ENCODE peak calls at places on chromosome 19, in seven cellular contexts. L is left ventricle myocardium inferior, A is pancreas, C is stomach, E is BE2C, W is neural progenitor cell, Z is uterus. T is an unnamed sample.

GRCh38 chr19:17431417-17431816 is 11.6 kb downstream of the MVB12A start:
- DNase-seq in A (no peak), Z (no peak), E (no peak), C (no peak), W (no peak), L (no peak), T (no peak)

GRCh38 chr19:15331419-15332310 is 674 bp downstream of the BRD4 start:
- DNase-seq in Z (peak; percentile 48), E (peak; percentile 62), C (peak; percentile 59), L (peak; percentile 60), A (peak; percentile 81), W (peak; percentile 74), T (peak; percentile 35)

GRCh38 chr19:22622901-22623840 is 11.0 kb upstream of the ZNF492 start:
- DNase-seq in C (no peak), L (no peak), A (no peak), E (no peak), W (no peak), Z (no peak), T (no peak)

GRCh38 chr19:408441-409005 is 424 bp downstream of the C2CD4C start:
- DNase-seq in E (no peak), A (peak; percentile 78), C (no peak), W (no peak), Z (no peak), L (no peak), T (peak; percentile 62)

GRCh38 chr19:12796146-12797071 is 5.1 kb downstream of the JUNB start:
- DNase-seq in A (no peak), W (peak; percentile 93), E (peak; percentile 83), C (peak; percentile 79), Z (peak; percentile 75), L (peak; percentile 59), T (peak; percentile 86)

GRCh38 chr19:14409157-14410053 is 9.7 kb downstream of the DDX39A start:
- DNase-seq in Z (no peak), A (no peak), C (no peak), E (no peak), W (no peak), L (no peak), T (no peak)

GRCh38 chr19:48120505-48120904 is 9.9 kb upstream of the PLA2G4C start:
- DNase-seq in L (no peak), E (no peak), A (no peak), Z (no peak), W (no peak), C (no peak), T (no peak)

GRCh38 chr19:383922-384800 is 24.8 kb downstream of the C2CD4C start:
- DNase-seq in Z (no peak), L (no peak), C (peak; percentile 40), A (no peak), W (peak; percentile 77), E (peak; percentile 69), T (no peak)

GRCh38 chr19:56217039-56217949 is 15.2 kb downstream of the ZSCAN5C start:
- DNase-seq in Z (no peak), L (peak; percentile 15), A (peak; percentile 46), W (peak; percentile 38), C (no peak), E (no peak), T (peak; percentile 23)

GRCh38 chr19:35268546-35269424 is at the start of gene USF2:
- DNase-seq in A (peak; percentile 91), W (peak; percentile 89), L (peak; percentile 78), E (peak; percentile 85), C (peak; percentile 78), Z (peak; percentile 69), T (peak; percentile 69)

GRCh38 chr19:34241513-34242337 is 12.6 kb upstream of the GARRE1 start:
- DNase-seq in W (peak; percentile 78), E (peak; percentile 37), Z (no peak), L (no peak), C (peak; percentile 64), A (peak; percentile 89), T (no peak)

GRCh38 chr19:32459199-32459865 is 53.8 kb downstream of the DPY19L3 start:
- DNase-seq in E (no peak), L (no peak), C (no peak), Z (no peak), W (no peak), A (no peak), T (no peak)

GRCh38 chr19:49920624-49921363 is 8.2 kb upstream of the ATF5 start:
- DNase-seq in W (no peak), E (no peak), C (no peak), L (no peak), A (peak; percentile 40), Z (no peak), T (no peak)

GRCh38 chr19:49925486-49925885 is 3.5 kb upstream of the ATF5 start:
- DNase-seq in E (no peak), L (no peak), C (no peak), A (peak; percentile 4), W (no peak), Z (no peak), T (no peak)

GRCh38 chr19:49924004-49924880 is 4.8 kb upstream of the ATF5 start:
- DNase-seq in A (no peak), E (peak; percentile 40), W (no peak), Z (no peak), L (no peak), C (no peak), T (no peak)

GRCh38 chr19:49921871-49922755 is 6.9 kb upstream of the ATF5 start:
- DNase-seq in Z (no peak), A (peak; percentile 19), L (no peak), C (no peak), W (no peak), E (no peak), T (no peak)

GRCh38 chr19:49923055-49924003 is 5.7 kb upstream of the ATF5 start:
- DNase-seq in W (no peak), L (no peak), Z (no peak), E (no peak), A (peak; percentile 24), C (no peak), T (no peak)
- H3K4me3 ChIP-seq in W (no peak overlapping the region), L (no peak overlapping the region), Z (no peak overlapping the region), E (peak overlapping the region; percentile 13), A (no peak overlapping the region), C (no peak overlapping the region), T (no peak overlapping the region)

GRCh38 chr19:7199613-7200533 is 94.3 kb downstream of the INSR start:
- DNase-seq in Z (no peak), C (peak; percentile 46), L (no peak), E (no peak), W (no peak), A (no peak), T (no peak)

GRCh38 chr19:7197169-7197759 is 97.0 kb downstream of the INSR start:
- DNase-seq in W (peak; percentile 92), L (peak; percentile 91), Z (peak; percentile 96), C (peak; percentile 92), E (peak; percentile 87), A (peak; percentile 94), T (peak; percentile 99)

GRCh38 chr19:7196721-7197168 is 97.5 kb downstream of the INSR start:
- DNase-seq in L (no peak), Z (peak; percentile 95), E (no peak), A (no peak), W (no peak), C (no peak), T (peak; percentile 75)

GRCh38 chr19:7200739-7201138 is 93.5 kb downstream of the INSR start:
- DNase-seq in Z (no peak), W (no peak), A (no peak), L (no peak), C (no peak), E (no peak), T (no peak)

DNA sequence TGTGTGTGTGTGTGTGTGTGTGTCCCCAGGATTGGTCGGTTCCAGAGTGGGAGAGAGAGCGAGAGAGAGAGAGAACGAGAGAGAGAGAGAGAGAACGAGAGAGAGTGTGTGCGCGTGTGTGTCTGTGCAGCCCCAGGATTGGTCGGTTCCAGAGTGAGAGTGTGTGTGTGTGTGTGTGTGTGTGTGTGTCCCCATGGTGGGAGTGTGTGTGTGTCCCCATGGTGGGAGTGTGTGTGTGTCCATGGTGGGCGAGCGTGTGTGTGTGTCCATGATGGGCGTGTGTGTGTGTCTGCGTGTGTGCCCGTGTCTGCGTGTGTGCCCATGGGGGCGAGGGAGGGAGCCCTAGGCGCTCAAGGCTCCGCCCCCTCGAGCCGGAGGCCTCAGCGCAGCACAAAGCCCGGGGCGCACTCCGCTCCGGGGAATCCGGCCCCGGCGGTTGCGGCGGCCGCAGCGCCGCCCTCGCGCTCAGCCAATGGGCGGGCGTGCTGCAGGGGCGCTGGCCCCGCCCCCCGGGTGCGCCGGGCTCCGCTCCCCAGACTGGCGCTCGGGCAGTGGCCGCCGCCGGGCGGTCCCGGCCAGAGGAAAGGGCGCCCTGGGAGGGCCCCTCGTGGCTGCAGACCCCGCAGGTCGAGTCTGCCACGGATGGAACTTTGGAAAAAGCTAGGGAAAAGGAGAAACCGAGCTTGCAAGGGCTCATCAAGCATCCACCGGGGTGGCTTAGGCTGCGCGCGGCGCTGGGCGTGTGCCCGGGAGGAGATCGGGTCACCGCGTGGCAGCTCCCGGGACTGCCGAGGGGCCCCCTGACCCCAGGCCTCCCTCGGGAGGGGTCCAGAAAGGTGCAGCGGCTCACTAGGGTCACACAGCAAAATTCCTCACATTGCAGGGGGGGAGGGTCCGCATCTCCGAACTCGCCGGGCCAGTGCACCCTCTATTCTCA is 96.2 kb downstream of the INSR start:
- DNase-seq in A (peak; percentile 97), Z (peak; percentile 92), E (peak; percentile 94), L (peak; percentile 94), W (peak; percentile 98), C (peak; percentile 95), T (peak; percentile 97)
- TF ChIP-seq CTCF in A (no peak), Z (peak; percentile 48), E (no peak), L (peak; percentile 42), W (peak; percentile 32), C (peak; percentile 24), T (peak; percentile 24)

GRCh38 chr19:29525901-29526729 is at the start of gene VSTM2B:
- DNase-seq in A (peak; percentile 39), Z (no peak), W (peak; percentile 73), L (no peak), C (no peak), E (no peak), T (no peak)

GRCh38 chr19:29524912-29525870 is 603 bp upstream of the VSTM2B start:
- DNase-seq in Z (no peak), E (no peak), C (no peak), L (peak; percentile 8), W (peak; percentile 66), A (peak; percentile 60), T (no peak)

GRCh38 chr19:29528350-29528945 is 2.7 kb downstream of the VSTM2B start:
- DNase-seq in A (peak; percentile 57), E (peak; percentile 80), W (peak; percentile 95), Z (no peak), C (no peak), L (peak; percentile 51), T (no peak)

GRCh38 chr19:29527500-29528328 is 1.9 kb downstream of the VSTM2B start:
- DNase-seq in L (no peak), C (no peak), A (no peak), Z (no peak), W (no peak), E (no peak), T (no peak)

GRCh38 chr19:29526730-29527499 is 1.1 kb downstream of the VSTM2B start:
- DNase-seq in E (no peak), W (peak; percentile 68), A (no peak), Z (no peak), L (no peak), C (no peak), T (no peak)
- H3K27me3 ChIP-seq in E (peaks cover 67% of the 10 kb centered on the region), W (peaks cover 100% of the 10 kb centered on the region), A (peaks cover 13% of the 10 kb centered on the region), Z (peaks cover 22% of the 10 kb centered on the region), L (peaks cover 100% of the 10 kb centered on the region), C (peaks cover 99% of the 10 kb centered on the region), T (no peaks in the 10 kb centered on the region)

DNA sequence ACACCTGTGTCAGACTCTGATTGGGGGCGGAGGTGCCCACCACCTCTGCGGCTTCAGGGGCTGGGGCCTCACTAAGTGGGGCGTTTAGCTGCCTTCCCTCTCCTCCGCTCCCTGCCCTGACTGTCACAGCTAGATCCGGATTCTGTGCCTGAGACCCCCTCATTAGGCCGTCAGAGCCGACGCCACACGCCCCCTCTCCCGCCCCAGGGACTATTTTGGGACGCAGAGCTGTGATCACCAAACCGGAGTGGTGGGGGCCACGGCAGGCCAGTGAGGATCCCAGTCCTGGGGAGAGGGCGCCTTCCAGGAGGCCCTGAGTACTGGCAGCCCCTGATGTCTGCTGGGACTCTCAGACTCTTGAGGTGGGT is 762 bp downstream of the KANK3 start:
- DNase-seq in C (no peak), L (no peak), Z (no peak), W (no peak), E (no peak), A (peak; percentile 72), T (no peak)
- H3K4me3 ChIP-seq in C (peak overlapping the region; percentile 53), L (peak overlapping the region; percentile 77), Z (peak overlapping the region; percentile 39), W (no peak overlapping the region), E (no peak overlapping the region), A (peak overlapping the region; percentile 43), T (peak overlapping the region; percentile 81)